ENCODE peak calls at places on chromosomes 13 and 19, in four cellular contexts. T, L, Y and U are unnamed samples.

GRCh38 chr19:6393982-6394412 is 1.0 kb upstream of the GTF2F1 start:
- DNase-seq in T (no peak), L (no peak), Y (peak; percentile 53), U (no peak)

GRCh38 chr19:55676384-55676783 is 1.4 kb downstream of the EPN1 start:
- DNase-seq in T (no peak), L (no peak), Y (no peak), U (no peak)

GRCh38 chr13:102443234-102443633 is 41.4 kb upstream of the FGF14 start:
- DNase-seq in T (no peak), Y (no peak), L (no peak), U (no peak)

GRCh38 chr19:39046037-39046821 is 13.9 kb upstream of the FBXO27 start:
- DNase-seq in T (no peak), L (no peak), Y (no peak), U (peak; percentile 69)

GRCh38 chr19:5865772-5866171 is 4.6 kb downstream of the FUT5 start:
- DNase-seq in L (no peak), T (no peak), Y (no peak), U (no peak)

GRCh38 chr13:98523455-98524102 is 53.3 kb downstream of the STK24 start:
- DNase-seq in T (no peak), Y (no peak), L (no peak), U (no peak)

GRCh38 chr13:62014299-62014698 is 598.6 kb upstream of the PCDH20 start:
- DNase-seq in Y (no peak), T (peak; percentile 35), L (no peak), U (peak; percentile 77)

GRCh38 chr13:59230484-59231264 is 933.1 kb downstream of the DIAPH3 start:
- DNase-seq in T (no peak), L (no peak), Y (no peak), U (no peak)

GRCh38 chr19:2543463-2544442 is 67.8 kb downstream of the GADD45B start:
- DNase-seq in Y (peak; percentile 54), T (peak; percentile 91), L (peak; percentile 73), U (peak; percentile 76)